ENCODE peak calls at places on chromosomes 1 and 21, in six cellular contexts. S, K, M, O, X and Y are unnamed samples.

GRCh38 chr1:147110872-147111271 is 61.4 kb downstream of the PRKAB2 start:
- DNase-seq in S (no peak), X (no peak), M (no peak), O (no peak), K (no peak), Y (no peak)

GRCh38 chr1:54356680-54357147 is 49.5 kb downstream of the SSBP3 start:
- DNase-seq in X (no peak), M (no peak), K (no peak), O (no peak), S (no peak), Y (no peak)

GRCh38 chr1:78254517-78254916 is 208.8 kb downstream of the GIPC2 start:
- DNase-seq in M (no peak), S (peak), O (no peak), X (no peak), K (no peak), Y (no peak)

GRCh38 chr1:58727363-58727762 is 27.5 kb upstream of the MYSM1 start:
- DNase-seq in O (peak), M (no peak), K (no peak), S (peak), X (peak), Y (peak)

GRCh38 chr1:38891753-38892152 is 10.4 kb upstream of the GJA9 start:
- DNase-seq in O (peak), M (no peak), S (no peak), K (no peak), X (no peak), Y (peak)

GRCh38 chr21:14766241-14766640 is 220.1 kb upstream of the SAMSN1 start:
- DNase-seq in S (no peak), M (no peak), K (no peak), O (peak), X (no peak), Y (no peak)

GRCh38 chr1:200215350-200215749 is 187.8 kb downstream of the NR5A2 start:
- DNase-seq in K (no peak), O (no peak), X (no peak), S (no peak), M (no peak), Y (no peak)

GRCh38 chr1:160024195-160024905 is 7.4 kb downstream of the PIGM start:
- DNase-seq in K (no peak), S (no peak), O (peak), M (no peak), X (no peak), Y (no peak)

GRCh38 chr21:46153259-46154154 is 1.9 kb downstream of the FTCD start:
- DNase-seq in S (no peak), O (no peak), K (peak), M (no peak), X (no peak), Y (no peak)